ENCODE peak calls at places on chromosomes 6 and 20, in four cellular contexts. D is Peyer's patch, E is dorsolateral prefrontal cortex, X is heart left ventricle. Z is an unnamed sample.

GRCh38 chr6:21587182-21587924 is 6.2 kb upstream of the SOX4 start:
- DNase-seq in D (no peak), E (peak; percentile 52), X (peak; percentile 77), Z (peak; percentile 82)

GRCh38 chr20:49375170-49375569 is 97.3 kb upstream of the ZNFX1 start:
- DNase-seq in D (no peak), E (no peak), X (no peak), Z (no peak)

GRCh38 chr20:25076731-25077609 is 5.0 kb downstream of the VSX1 start:
- DNase-seq in D (no peak), E (peak; percentile 31), X (no peak), Z (no peak)

GRCh38 chr6:48027704-48028435 is 83.1 kb downstream of the PTCHD4 start:
- DNase-seq in D (no peak), E (no peak), X (no peak), Z (peak; percentile 52)

GRCh38 chr20:1417273-1417672 is 24.4 kb upstream of the FKBP1A start:
- DNase-seq in D (no peak), E (no peak), X (no peak), Z (no peak)

GRCh38 chr20:9483131-9483530 is 31.3 kb upstream of the LAMP5 start:
- DNase-seq in D (no peak), E (no peak), X (no peak), Z (no peak)

GRCh38 chr6:74631558-74631957 is 574.3 kb downstream of the COL12A1 start:
- DNase-seq in D (no peak), E (no peak), X (no peak), Z (no peak)

GRCh38 chr6:170034294-170034693 is 256.6 kb downstream of the DLL1 start:
- DNase-seq in D (peak; percentile 29), E (peak; percentile 33), X (no peak), Z (no peak)

GRCh38 chr6:133504761-133505160 is 263.6 kb downstream of the EYA4 start:
- DNase-seq in D (no peak), E (no peak), X (peak; percentile 58), Z (no peak)

GRCh38 chr6:136230219-136230980 is 19.7 kb downstream of the MTFR2 start:
- DNase-seq in D (no peak), E (no peak), X (no peak), Z (no peak)

GRCh38 chr20:3890410-3890751 is 1.2 kb downstream of the PANK2 start:
- DNase-seq in D (peak; percentile 22), E (no peak), X (no peak), Z (no peak)

GRCh38 chr20:59777814-59778575 is 155.4 kb downstream of the SYCP2 start:
- DNase-seq in D (peak; percentile 37), E (peak; percentile 6), X (no peak), Z (no peak)

GRCh38 chr20:32036252-32036651 is 15.8 kb upstream of the HCK start:
- DNase-seq in D (no peak), E (no peak), X (no peak), Z (no peak)

GRCh38 chr6:139592011-139592410 is 217.6 kb upstream of the CITED2 start:
- DNase-seq in D (no peak), E (no peak), X (no peak), Z (no peak)

GRCh38 chr6:168033791-168034190 is 36.3 kb downstream of the KIF25 start:
- DNase-seq in D (no peak), E (peak; percentile 6), X (no peak), Z (no peak)

GRCh38 chr20:32681175-32682084 is 7.7 kb upstream of the C20orf203 start:
- DNase-seq in D (no peak), E (peak; percentile 49), X (no peak), Z (no peak)

GRCh38 chr6:167047554-167047953 is 48.4 kb downstream of the CEP43 start:
- DNase-seq in D (no peak), E (no peak), X (peak; percentile 62), Z (peak; percentile 56)

GRCh38 chr20:44134897-44135810 is 51.8 kb downstream of the JPH2 start:
- DNase-seq in D (no peak), E (no peak), X (no peak), Z (no peak)

GRCh38 chr6:31414771-31415270 is 11.4 kb downstream of the MICA start:
- DNase-seq in D (no peak), E (no peak), X (no peak), Z (no peak)

GRCh38 chr20:48047453-48047852 is 262.2 kb upstream of the SULF2 start:
- DNase-seq in D (no peak), E (no peak), X (no peak), Z (no peak)

GRCh38 chr6:33613146-33613793 is 7.9 kb upstream of the ITPR3 start:
- DNase-seq in D (no peak), E (no peak), X (no peak), Z (no peak)

GRCh38 chr6:16377470-16377869 is 139.1 kb downstream of the GMPR start:
- DNase-seq in D (no peak), E (no peak), X (no peak), Z (no peak)

GRCh38 chr20:32559753-32560380 is 25.3 kb downstream of the NOL4L start:
- DNase-seq in D (no peak), E (no peak), X (peak; percentile 51), Z (no peak)

GRCh38 chr6:43455034-43455747 is at the start of gene DLK2:
- DNase-seq in D (no peak), E (no peak), X (no peak), Z (peak; percentile 36)

GRCh38 chr6:75524322-75524972 is 30.8 kb upstream of the FILIP1 start:
- DNase-seq in D (no peak), E (no peak), X (no peak), Z (no peak)

GRCh38 chr6:82954937-82955577 is 110.6 kb downstream of the UBE3D start:
- DNase-seq in D (no peak), E (no peak), X (no peak), Z (peak; percentile 11)

GRCh38 chr6:113825776-113826175 is 31.4 kb upstream of the MARCKS start:
- DNase-seq in D (peak; percentile 60), E (peak; percentile 88), X (peak; percentile 90), Z (no peak)

GRCh38 chr20:56001106-56001785 is 4.1 kb downstream of the CBLN4 start:
- DNase-seq in D (no peak), E (no peak), X (no peak), Z (no peak)

GRCh38 chr20:47730744-47731143 is 54.5 kb downstream of the SULF2 start:
- DNase-seq in D (no peak), E (no peak), X (no peak), Z (no peak)

GRCh38 chr6:114611696-114612095 is 268.9 kb upstream of the HS3ST5 start:
- DNase-seq in D (no peak), E (no peak), X (no peak), Z (no peak)

GRCh38 chr20:37388831-37389230 is 42.9 kb downstream of the SRC start:
- DNase-seq in D (peak; percentile 41), E (no peak), X (no peak), Z (no peak)

GRCh38 chr6:93792751-93793150 is 373.4 kb upstream of the EPHA7 start:
- DNase-seq in D (no peak), E (no peak), X (no peak), Z (no peak)

GRCh38 chr20:35285806-35286076 is 1.2 kb upstream of the EIF6 start:
- DNase-seq in D (no peak), E (no peak), X (no peak), Z (no peak)

GRCh38 chr20:35287509-35288324 is 3.1 kb upstream of the EIF6 start:
- DNase-seq in D (no peak), E (no peak), X (peak; percentile 44), Z (no peak)

GRCh38 chr20:35286077-35286898 is 1.7 kb upstream of the EIF6 start:
- DNase-seq in D (no peak), E (no peak), X (peak; percentile 52), Z (no peak)

GRCh38 chr20:35288325-35289060 is 3.7 kb downstream of the FAM83C start:
- DNase-seq in D (no peak), E (no peak), X (peak; percentile 58), Z (no peak)

DNA sequence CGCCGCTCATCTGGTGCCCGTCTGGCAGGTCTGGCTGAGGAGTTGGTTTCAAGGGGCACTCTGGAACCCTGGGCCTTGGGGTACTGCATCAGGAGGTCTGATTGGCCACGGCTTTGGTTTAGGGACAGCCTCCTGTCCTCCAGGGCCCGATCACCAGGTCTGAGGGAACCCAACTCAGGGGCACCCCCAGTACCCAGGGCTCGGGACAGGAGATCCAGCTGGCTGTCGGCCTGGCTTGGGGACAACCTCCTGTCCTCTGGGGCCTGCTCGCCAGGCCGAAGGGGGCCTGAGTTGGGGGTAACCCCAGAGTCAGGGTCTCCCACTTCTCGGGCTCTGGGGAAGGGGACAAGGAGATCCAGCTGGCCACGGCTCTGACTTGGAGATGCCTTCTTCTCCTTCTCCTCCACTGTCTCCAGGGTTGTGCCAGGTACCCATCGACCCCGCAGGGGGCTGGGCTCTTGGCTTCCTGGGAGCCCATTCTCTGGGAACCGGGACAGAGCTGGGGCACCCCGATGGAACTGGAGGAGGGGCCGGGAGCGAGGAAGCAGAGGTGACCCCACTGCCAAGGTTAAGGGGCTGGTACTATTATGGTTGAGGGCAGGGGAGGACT is 2.4 kb upstream of the EIF6 start:
- DNase-seq in D (no peak), E (no peak), X (peak; percentile 53), Z (no peak)
- H3K27me3 ChIP-seq in D (no peaks in the 10 kb centered on the region), E (no peaks in the 10 kb centered on the region), X (no peaks in the 10 kb centered on the region), Z (no peaks in the 10 kb centered on the region)

GRCh38 chr20:7031222-7031621 is 263.7 kb downstream of the BMP2 start:
- DNase-seq in D (no peak), E (no peak), X (no peak), Z (no peak)
- TF ChIP-seq CTCF in D (no peak), E (no peak), X (no peak), Z (no peak)

GRCh38 chr6:4351857-4352669 is 216.7 kb upstream of the ECI2 start:
- DNase-seq in D (no peak), E (peak; percentile 73), X (peak; percentile 85), Z (no peak)
- H3K4me3 ChIP-seq in D (no peak overlapping the region), E (peak overlapping the region; percentile 24), X (peak overlapping the region; percentile 24), Z (no peak overlapping the region)

DNA sequence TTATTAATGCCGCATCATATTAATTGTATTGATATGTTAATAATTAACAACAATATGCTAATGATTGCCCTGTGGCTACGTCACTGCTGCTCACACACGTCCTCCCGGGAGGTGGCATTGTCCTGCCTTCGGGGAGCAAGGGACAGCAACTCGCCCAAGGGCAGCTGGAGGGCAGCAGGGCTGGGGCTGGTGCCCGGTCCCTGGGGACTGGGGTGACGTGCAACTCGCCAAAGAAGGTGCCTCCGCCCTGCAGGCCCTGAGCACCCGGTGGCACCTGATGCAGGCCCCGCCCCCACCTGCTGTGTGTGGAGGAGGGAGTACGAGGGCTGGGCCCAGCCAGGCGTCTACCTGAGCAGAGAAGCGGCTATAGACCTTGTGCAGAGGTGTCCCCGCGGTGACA is 64.9 kb upstream of the SLCO4A1 start:
- DNase-seq in D (peak; percentile 58), E (no peak), X (no peak), Z (no peak)
- H3K27me3 ChIP-seq in D (peaks cover 8% of the 10 kb centered on the region), E (peaks cover 90% of the 10 kb centered on the region), X (peaks cover 17% of the 10 kb centered on the region), Z (peaks cover 1% of the 10 kb centered on the region)

Z was measured in GM06990.